ENCODE peak calls at places on chromosome 1, in four cellular contexts. P is activated effector memory CD4-positive, alpha-beta T cell treated with anti-CD3 and anti-CD28 coated beads, Interleukin-2, amount 50 U/mL, for 16 hours; S is naive thymus-derived CD8-positive, alpha-beta T cell; A is activated B cell treated with CpG ODN at 0.5 μM for 24 hours. H is an unnamed sample.

GRCh38 chr1:171653796-171654704 is 1.6 kb upstream of the MYOC start:
- DNase-seq in A (no peak), S (no peak), P (no peak), H (peak; percentile 74)

GRCh38 chr1:82387070-82387366 is 586.3 kb downstream of the ADGRL2 start:
- DNase-seq in S (no peak), P (no peak), A (no peak), H (no peak)

GRCh38 chr1:201076036-201076435 is 36.2 kb downstream of the CACNA1S start:
- DNase-seq in P (no peak), A (no peak), S (no peak), H (no peak)

GRCh38 chr1:160768295-160768657 is 27.7 kb upstream of the LY9 start:
- DNase-seq in S (peak; percentile 78), A (peak; percentile 49), P (peak; percentile 93), H (no peak)

GRCh38 chr1:89986020-89986419 is 8.9 kb upstream of the ZNF326 start:
- DNase-seq in S (no peak), A (no peak), P (no peak), H (no peak)

GRCh38 chr1:6358144-6358624 is 35.4 kb downstream of the ACOT7 start:
- DNase-seq in A (no peak), P (no peak), S (no peak), H (no peak)

GRCh38 chr1:210252621-210253041 is 20.0 kb downstream of the SERTAD4 start:
- DNase-seq in A (no peak), S (no peak), P (no peak), H (no peak)

GRCh38 chr1:85277027-85277625 is 694 bp upstream of the BCL10 start:
- DNase-seq in S (no peak), P (no peak), A (no peak), H (no peak)

GRCh38 chr1:19067912-19068638 is 111.6 kb upstream of the IFFO2 start:
- DNase-seq in P (no peak), S (no peak), A (no peak), H (peak; percentile 69)

GRCh38 chr1:61334718-61335589 is 252.6 kb downstream of the NFIA start:
- DNase-seq in A (no peak), S (no peak), P (no peak), H (peak; percentile 58)

GRCh38 chr1:8423702-8424538 is 106.0 kb downstream of the SLC45A1 start:
- DNase-seq in P (peak; percentile 85), A (peak; percentile 59), S (peak; percentile 41), H (peak; percentile 66)

GRCh38 chr1:155871390-155871789 is 12.0 kb downstream of the SYT11 start:
- DNase-seq in A (no peak), P (no peak), S (no peak), H (no peak)

GRCh38 chr1:165228676-165229075 is 127.8 kb downstream of the LMX1A start:
- DNase-seq in S (no peak), A (no peak), P (no peak), H (no peak)

GRCh38 chr1:27710574-27710973 is 15.2 kb upstream of the FAM76A start:
- DNase-seq in S (no peak), P (no peak), A (no peak), H (no peak)

GRCh38 chr1:94922756-94923465 is 4.0 kb downstream of the CNN3 start:
- DNase-seq in P (no peak), S (no peak), A (no peak), H (no peak)

H was measured in left lobe of liver.